ENCODE peak calls at places on chromosomes 13 and 19, in eight cellular contexts. One of them, this sample, is unnamed.

GRCh38 chr13:27171830-27172494 is 351 bp upstream of the USP12 start:
- DNase-seq in Calu3: peak
- DNase-seq in nephron progenitor cell: peak
- DNase-seq in activated CD8-positive, alpha-beta memory T cell treated with anti-CD3 and anti-CD28 coated beads for 24 hours: peak
- DNase-seq in NCI-H774: peak
- DNase-seq in psoas muscle: peak
- DNase-seq in NCI-H1930: peak
- DNase-seq in A549: peak
- DNase-seq in this sample: peak

GRCh38 chr13:31049833-31050232 is 111.9 kb downstream of the HSPH1 start:
- DNase-seq in NCI-H774: no peak
- DNase-seq in activated CD8-positive, alpha-beta memory T cell treated with anti-CD3 and anti-CD28 coated beads for 24 hours: peak
- DNase-seq in nephron progenitor cell: no peak
- DNase-seq in NCI-H1930: no peak
- DNase-seq in A549: no peak
- DNase-seq in Calu3: no peak
- DNase-seq in psoas muscle: peak
- DNase-seq in this sample: no peak

GRCh38 chr13:42001580-42001979 is 40.7 kb upstream of the VWA8 start:
- DNase-seq in activated CD8-positive, alpha-beta memory T cell treated with anti-CD3 and anti-CD28 coated beads for 24 hours: no peak
- DNase-seq in nephron progenitor cell: peak
- DNase-seq in NCI-H774: no peak
- DNase-seq in A549: no peak
- DNase-seq in NCI-H1930: no peak
- DNase-seq in psoas muscle: no peak
- DNase-seq in Calu3: peak
- DNase-seq in this sample: peak

GRCh38 chr19:41276231-41276630 is 12.1 kb downstream of the HNRNPUL1 start:
- DNase-seq in nephron progenitor cell: no peak
- DNase-seq in NCI-H1930: no peak
- DNase-seq in psoas muscle: no peak
- DNase-seq in NCI-H774: no peak
- DNase-seq in Calu3: no peak
- DNase-seq in A549: no peak
- DNase-seq in activated CD8-positive, alpha-beta memory T cell treated with anti-CD3 and anti-CD28 coated beads for 24 hours: no peak
- DNase-seq in this sample: peak

GRCh38 chr19:14606627-14607026 is 23.7 kb downstream of the CLEC17A start:
- DNase-seq in Calu3: no peak
- DNase-seq in activated CD8-positive, alpha-beta memory T cell treated with anti-CD3 and anti-CD28 coated beads for 24 hours: no peak
- DNase-seq in NCI-H774: no peak
- DNase-seq in nephron progenitor cell: no peak
- DNase-seq in NCI-H1930: no peak
- DNase-seq in psoas muscle: no peak
- DNase-seq in A549: no peak
- DNase-seq in this sample: no peak

GRCh38 chr13:74662895-74663294 is 528.7 kb upstream of the KLF12 start:
- DNase-seq in NCI-H1930: no peak
- DNase-seq in A549: no peak
- DNase-seq in activated CD8-positive, alpha-beta memory T cell treated with anti-CD3 and anti-CD28 coated beads for 24 hours: no peak
- DNase-seq in NCI-H774: no peak
- DNase-seq in nephron progenitor cell: no peak
- DNase-seq in psoas muscle: no peak
- DNase-seq in Calu3: no peak
- DNase-seq in this sample: peak

GRCh38 chr19:42271861-42272534 is 2.9 kb downstream of the CIC start:
- DNase-seq in NCI-H1930: no peak
- DNase-seq in nephron progenitor cell: no peak
- DNase-seq in Calu3: no peak
- DNase-seq in A549: no peak
- DNase-seq in NCI-H774: no peak
- DNase-seq in psoas muscle: no peak
- DNase-seq in activated CD8-positive, alpha-beta memory T cell treated with anti-CD3 and anti-CD28 coated beads for 24 hours: no peak
- DNase-seq in this sample: no peak

GRCh38 chr19:58519355-58520256 is at the start of gene ZBTB45:
- DNase-seq in activated CD8-positive, alpha-beta memory T cell treated with anti-CD3 and anti-CD28 coated beads for 24 hours: peak
- DNase-seq in NCI-H1930: peak
- DNase-seq in NCI-H774: peak
- DNase-seq in A549: peak
- DNase-seq in Calu3: peak
- DNase-seq in nephron progenitor cell: peak
- DNase-seq in psoas muscle: peak
- DNase-seq in this sample: peak

GRCh38 chr13:94411747-94412146 is 67.7 kb downstream of the DCT start:
- DNase-seq in activated CD8-positive, alpha-beta memory T cell treated with anti-CD3 and anti-CD28 coated beads for 24 hours: no peak
- DNase-seq in Calu3: no peak
- DNase-seq in NCI-H1930: no peak
- DNase-seq in NCI-H774: no peak
- DNase-seq in psoas muscle: no peak
- DNase-seq in nephron progenitor cell: no peak
- DNase-seq in A549: no peak
- DNase-seq in this sample: no peak

GRCh38 chr19:45515081-45515624 is 7.9 kb downstream of the VASP start:
- DNase-seq in NCI-H774: no peak
- DNase-seq in psoas muscle: peak
- DNase-seq in NCI-H1930: no peak
- DNase-seq in activated CD8-positive, alpha-beta memory T cell treated with anti-CD3 and anti-CD28 coated beads for 24 hours: peak
- DNase-seq in A549: no peak
- DNase-seq in Calu3: no peak
- DNase-seq in nephron progenitor cell: no peak
- DNase-seq in this sample: no peak

This sample was measured in fibroblast of gingiva.